ENCODE peak calls at places on chromosomes 7 and 10, in four cellular contexts. R is left lung; M is CD8-positive, alpha-beta T cell; T is right lobe of liver. Y is an unnamed sample. For H3K4me1 and H3K9me3, the result is how much of the 10 kb centered on the place peaks cover.

GRCh38 chr10:100866010-100866409 is 46.8 kb upstream of the SLF2 start:
- DNase-seq in R (no peak), M (no peak), T (no peak), Y (no peak)

GRCh38 chr10:58014436-58014835 is 253.3 kb downstream of the IPMK start:
- DNase-seq in R (no peak), M (no peak), T (no peak), Y (no peak)

GRCh38 chr7:3095046-3095445 is 51.4 kb upstream of the CARD11 start:
- DNase-seq in R (peak), M (peak), T (no peak), Y (no peak)

GRCh38 chr7:33109758-33110238 is 594 bp upstream of the RP9 start:
- DNase-seq in R (no peak), M (no peak), T (no peak), Y (no peak)

GRCh38 chr7:8295638-8296361 is 33.8 kb upstream of the ICA1 start:
- DNase-seq in R (no peak), M (no peak), T (no peak), Y (peak)

GRCh38 chr7:148501707-148502139 is 88.8 kb upstream of the C7orf33 start:
- DNase-seq in R (peak), M (no peak), T (no peak), Y (no peak)

GRCh38 chr10:85490431-85490830 is 876.2 kb downstream of the GRID1 start:
- DNase-seq in R (no peak), M (no peak), T (no peak), Y (no peak)

GRCh38 chr10:680745-681144 is 8.7 kb downstream of the DIP2C start:
- DNase-seq in R (no peak), M (no peak), T (no peak), Y (no peak)

GRCh38 chr10:14815681-14816080 is 22.2 kb downstream of the CDNF start:
- DNase-seq in R (no peak), M (no peak), T (no peak), Y (no peak)

GRCh38 chr7:157407512-157408257 is 70.9 kb downstream of the DNAJB6 start:
- DNase-seq in R (no peak), M (no peak), T (no peak), Y (no peak)

GRCh38 chr7:66224171-66224773 is 19.1 kb downstream of the TPST1 start:
- DNase-seq in R (no peak), M (no peak), T (no peak), Y (no peak)

GRCh38 chr7:75642810-75643486 is 95.8 kb downstream of the HIP1 start:
- DNase-seq in R (peak), M (peak), T (peak), Y (no peak)

GRCh38 chr7:19284596-19285300 is 139.5 kb upstream of the FERD3L start:
- DNase-seq in R (no peak), M (no peak), T (no peak), Y (no peak)

GRCh38 chr7:104700336-104700735 is 313.7 kb upstream of the KMT2E start:
- DNase-seq in R (no peak), M (no peak), T (no peak), Y (no peak)

GRCh38 chr10:42939237-42939636 is 137.6 kb upstream of the RET start:
- DNase-seq in R (no peak), M (no peak), T (no peak), Y (no peak)

GRCh38 chr7:55565693-55566092 is 6.6 kb downstream of the VOPP1 start:
- DNase-seq in R (no peak), M (no peak), T (no peak), Y (no peak)

GRCh38 chr10:63633677-63634487 is 112.7 kb downstream of the REEP3 start:
- DNase-seq in R (no peak), M (no peak), T (no peak), Y (no peak)

GRCh38 chr7:392822-393221 is 102.9 kb downstream of the FOXL3 start:
- DNase-seq in R (no peak), M (no peak), T (no peak), Y (no peak)

GRCh38 chr10:75496191-75496567 is 64.8 kb downstream of the LRMDA start:
- DNase-seq in R (no peak), M (no peak), T (no peak), Y (no peak)

GRCh38 chr7:28042721-28043120 is 137.9 kb downstream of the JAZF1 start:
- DNase-seq in R (no peak), M (no peak), T (no peak), Y (no peak)

GRCh38 chr10:36671607-36672006 is 453.8 kb upstream of the ANKRD30A start:
- DNase-seq in R (no peak), M (no peak), T (no peak), Y (no peak)

GRCh38 chr10:95790982-95791381 is 35.0 kb downstream of the ENTPD1 start:
- DNase-seq in R (no peak), M (no peak), T (no peak), Y (no peak)

GRCh38 chr10:92241158-92241500 is 49.7 kb downstream of the CPEB3 start:
- DNase-seq in R (no peak), M (no peak), T (no peak), Y (no peak)

GRCh38 chr7:75617634-75618234 is 121.0 kb downstream of the HIP1 start:
- DNase-seq in R (peak), M (peak), T (peak), Y (peak)

GRCh38 chr10:109953745-109954144 is 30.4 kb upstream of the XPNPEP1 start:
- DNase-seq in R (no peak), M (no peak), T (no peak), Y (no peak)

GRCh38 chr10:117074621-117075020 is 63.4 kb downstream of the VAX1 start:
- DNase-seq in R (no peak), M (no peak), T (no peak), Y (no peak)

GRCh38 chr10:46537309-46537708 is 19.1 kb downstream of the GPRIN2 start:
- DNase-seq in R (no peak), M (no peak), T (peak), Y (peak)

GRCh38 chr7:97075928-97076327 is 41.6 kb upstream of the SDHAF3 start:
- DNase-seq in R (no peak), M (no peak), T (no peak), Y (no peak)

GRCh38 chr7:119377-120163 is 72.8 kb upstream of the FAM20C start:
- DNase-seq in R (peak), M (no peak), T (peak), Y (peak)

GRCh38 chr7:28903779-28904538 is 54.2 kb downstream of the TRIL start:
- DNase-seq in R (no peak), M (no peak), T (no peak), Y (no peak)

GRCh38 chr10:6144609-6145413 is 56.0 kb downstream of the RBM17 start:
- DNase-seq in R (peak), M (peak), T (peak), Y (peak)

GRCh38 chr10:31362023-31362641 is 43.1 kb downstream of the ZEB1 start:
- DNase-seq in R (no peak), M (no peak), T (peak), Y (no peak)

GRCh38 chr7:49852619-49853462 is 79.4 kb downstream of the VWC2 start:
- DNase-seq in R (no peak), M (no peak), T (no peak), Y (peak)

GRCh38 chr10:113865896-113866295 is 11.4 kb downstream of the NHLRC2 start:
- DNase-seq in R (no peak), M (no peak), T (no peak), Y (no peak)

GRCh38 chr7:111242361-111242760 is 151.4 kb downstream of the LRRN3 start:
- DNase-seq in R (no peak), M (no peak), T (no peak), Y (no peak)

GRCh38 chr7:12721286-12721830 is 33.9 kb downstream of the ARL4A start:
- DNase-seq in R (no peak), M (no peak), T (no peak), Y (no peak)
- H3K4me1 ChIP-seq in R (under half), M (under half), T (under half), Y (under half)

GRCh38 chr10:38047666-38048065 is 37.2 kb downstream of the ZNF33A start:
- DNase-seq in R (no peak), M (no peak), T (no peak), Y (no peak)
- H3K9me3 ChIP-seq in R (under half), M (under half), T (under half), Y (under half)

GRCh38 chr7:139230078-139230477 is 959 bp upstream of the UBN2 start:
- DNase-seq in R (no peak), M (no peak), T (no peak), Y (no peak)
- H3K4me1 ChIP-seq in R (under half), M (under half), T (under half), Y (under half)

GRCh38 chr7:130648580-130648979 is 20.0 kb downstream of the COPG2 start:
- DNase-seq in R (no peak), M (no peak), T (no peak), Y (no peak)

GRCh38 chr7:130649004-130649790 is 19.4 kb downstream of the COPG2 start:
- DNase-seq in R (no peak), M (no peak), T (no peak), Y (no peak)

GRCh38 chr7:130654850-130655249 is 13.7 kb downstream of the COPG2 start:
- DNase-seq in R (no peak), M (no peak), T (no peak), Y (no peak)

GRCh38 chr7:130650616-130651015 is 17.9 kb downstream of the COPG2 start:
- DNase-seq in R (no peak), M (no peak), T (no peak), Y (no peak)
- H3K9me3 ChIP-seq in R (under half), M (under half), T (under half), Y (under half)

DNA sequence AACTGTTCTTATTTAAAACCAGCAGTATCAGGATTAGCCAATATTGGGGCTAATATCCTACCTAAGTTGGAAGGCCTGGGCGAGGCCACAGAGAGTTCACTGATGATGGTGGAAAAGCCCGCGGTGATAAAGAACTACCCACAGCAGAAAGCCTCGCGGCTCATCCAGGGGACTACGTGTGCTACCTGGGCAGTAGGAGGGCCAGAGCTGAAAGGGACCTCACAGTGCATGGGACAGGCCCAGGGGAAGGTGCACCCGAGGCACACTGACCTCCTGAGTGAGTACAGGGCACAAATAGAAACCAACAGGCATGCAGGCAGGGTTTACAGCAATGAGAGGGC is 1.4 kb downstream of the WDR86 start:
- DNase-seq in R (no peak), M (no peak), T (no peak), Y (no peak)
- H3K4me1 ChIP-seq in R (under half), M (under half), T (under half), Y (under half)

GRCh38 chr7:138435231-138435919 is 24.7 kb upstream of the TRIM24 start:
- DNase-seq in R (no peak), M (no peak), T (no peak), Y (no peak)

GRCh38 chr7:138431517-138431916 is 28.5 kb upstream of the TRIM24 start:
- DNase-seq in R (no peak), M (no peak), T (no peak), Y (no peak)

GRCh38 chr7:138434458-138435093 is 25.5 kb upstream of the TRIM24 start:
- DNase-seq in R (no peak), M (no peak), T (no peak), Y (no peak)

GRCh38 chr7:138436388-138436787 is 23.7 kb upstream of the TRIM24 start:
- DNase-seq in R (no peak), M (no peak), T (no peak), Y (no peak)

GRCh38 chr7:138433583-138434437 is 26.2 kb upstream of the TRIM24 start:
- DNase-seq in R (no peak), M (no peak), T (no peak), Y (no peak)
- H3K9me3 ChIP-seq in R (under half), M (under half), T (under half), Y (under half)

DNA sequence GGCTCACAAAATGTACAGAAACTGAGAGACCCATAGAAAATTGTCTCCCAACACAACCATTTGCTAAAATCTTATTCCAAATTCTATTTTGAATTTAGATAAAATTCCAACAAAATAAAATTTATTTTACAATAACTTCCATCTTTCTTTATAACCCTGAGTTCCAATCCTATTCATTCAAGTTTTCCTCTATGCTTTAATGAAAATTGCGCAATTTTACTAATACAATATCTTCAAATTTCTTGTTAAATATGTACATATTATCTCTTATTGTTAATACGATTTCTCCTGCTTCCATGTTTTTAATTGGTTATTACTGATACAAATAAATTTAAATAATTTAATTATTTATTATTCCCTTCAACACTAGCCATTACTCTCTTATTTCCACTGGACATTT is 645.2 kb upstream of the COBL start:
- DNase-seq in R (no peak), M (no peak), T (no peak), Y (no peak)
- H3K4me1 ChIP-seq in R (under half), M (under half), T (under half), Y (under half)

GRCh38 chr10:10032991-10033390 is 984.7 kb upstream of the CELF2 start:
- DNase-seq in R (no peak), M (no peak), T (no peak), Y (no peak)

GRCh38 chr10:10039600-10039999 is 978.1 kb upstream of the CELF2 start:
- DNase-seq in R (no peak), M (no peak), T (no peak), Y (no peak)

GRCh38 chr10:10043083-10043482 is 974.6 kb upstream of the CELF2 start:
- DNase-seq in R (no peak), M (no peak), T (no peak), Y (no peak)

GRCh38 chr10:10038358-10038757 is 979.3 kb upstream of the CELF2 start:
- DNase-seq in R (no peak), M (no peak), T (no peak), Y (no peak)
- H3K9me3 ChIP-seq in R (under half), M (under half), T (under half), Y (under half)

GRCh38 chr10:34528320-34528719 is 286.8 kb downstream of the PARD3 start:
- DNase-seq in R (peak), M (no peak), T (no peak), Y (no peak)
- H3K4me1 ChIP-seq in R (under half), M (under half), T (under half), Y (under half)

GRCh38 chr7:158498443-158499108 is 89.0 kb downstream of the PTPRN2 start:
- DNase-seq in R (no peak), M (no peak), T (no peak), Y (no peak)
- H3K9me3 ChIP-seq in R (under half), M (under half), T (under half), Y (under half)

Y was measured in mucosa of descending colon.